ENCODE peak calls at places on chromosomes 12 and 14, in ten cellular contexts. One of them, this sample, is unnamed. For H3K4me1, the result is how much of the 10 kb centered on the place peaks cover.

GRCh38 chr12:103144278-103144677 is 186.8 kb downstream of the ASCL1 start:
- DNase-seq in aorta: no peak
- DNase-seq in esophagus muscularis mucosa: no peak
- DNase-seq in H9: no peak
- DNase-seq in ascending aorta: no peak
- DNase-seq in stomach: no peak
- DNase-seq in tibial nerve: no peak
- DNase-seq in mammary epithelial cell: no peak
- DNase-seq in transverse colon: no peak
- DNase-seq in cardiac muscle cell: no peak
- DNase-seq in this sample: no peak

GRCh38 chr12:120388711-120389431 is 19.9 kb upstream of the MSI1 start:
- DNase-seq in aorta: no peak
- DNase-seq in cardiac muscle cell: peak
- DNase-seq in stomach: no peak
- DNase-seq in esophagus muscularis mucosa: no peak
- DNase-seq in transverse colon: no peak
- DNase-seq in ascending aorta: no peak
- DNase-seq in H9: peak
- DNase-seq in tibial nerve: no peak
- DNase-seq in mammary epithelial cell: no peak
- DNase-seq in this sample: no peak

GRCh38 chr14:65167072-65167645 is 64.8 kb upstream of the MAX start:
- DNase-seq in transverse colon: no peak
- DNase-seq in aorta: no peak
- DNase-seq in tibial nerve: no peak
- DNase-seq in mammary epithelial cell: no peak
- DNase-seq in H9: no peak
- DNase-seq in cardiac muscle cell: no peak
- DNase-seq in stomach: no peak
- DNase-seq in ascending aorta: peak
- DNase-seq in esophagus muscularis mucosa: no peak
- DNase-seq in this sample: no peak

GRCh38 chr12:121992059-121992879 is 29.4 kb upstream of the BCL7A start:
- DNase-seq in ascending aorta: no peak
- DNase-seq in mammary epithelial cell: peak
- DNase-seq in esophagus muscularis mucosa: no peak
- DNase-seq in transverse colon: no peak
- DNase-seq in tibial nerve: no peak
- DNase-seq in cardiac muscle cell: peak
- DNase-seq in aorta: no peak
- DNase-seq in stomach: no peak
- DNase-seq in H9: no peak
- DNase-seq in this sample: peak

GRCh38 chr14:75306917-75307699 is 28.5 kb downstream of the FOS start:
- DNase-seq in esophagus muscularis mucosa: no peak
- DNase-seq in mammary epithelial cell: peak
- DNase-seq in aorta: no peak
- DNase-seq in stomach: no peak
- DNase-seq in cardiac muscle cell: peak
- DNase-seq in transverse colon: no peak
- DNase-seq in tibial nerve: no peak
- DNase-seq in H9: no peak
- DNase-seq in ascending aorta: peak
- DNase-seq in this sample: peak

GRCh38 chr12:56061982-56062381 is 18.0 kb upstream of the ERBB3 start:
- DNase-seq in tibial nerve: no peak
- DNase-seq in stomach: no peak
- DNase-seq in mammary epithelial cell: peak
- DNase-seq in transverse colon: no peak
- DNase-seq in ascending aorta: no peak
- DNase-seq in H9: no peak
- DNase-seq in esophagus muscularis mucosa: no peak
- DNase-seq in cardiac muscle cell: no peak
- DNase-seq in aorta: no peak
- DNase-seq in this sample: no peak

GRCh38 chr14:101251812-101252442 is 309.4 kb upstream of the DIO3 start:
- DNase-seq in transverse colon: no peak
- DNase-seq in aorta: no peak
- DNase-seq in mammary epithelial cell: no peak
- DNase-seq in stomach: no peak
- DNase-seq in ascending aorta: no peak
- DNase-seq in esophagus muscularis mucosa: peak
- DNase-seq in tibial nerve: no peak
- DNase-seq in H9: no peak
- DNase-seq in cardiac muscle cell: no peak
- DNase-seq in this sample: no peak

GRCh38 chr12:62530596-62530995 is 64.0 kb downstream of the MON2 start:
- DNase-seq in esophagus muscularis mucosa: no peak
- DNase-seq in aorta: no peak
- DNase-seq in tibial nerve: no peak
- DNase-seq in ascending aorta: no peak
- DNase-seq in transverse colon: no peak
- DNase-seq in H9: no peak
- DNase-seq in cardiac muscle cell: no peak
- DNase-seq in stomach: no peak
- DNase-seq in mammary epithelial cell: no peak
- DNase-seq in this sample: no peak

DNA sequence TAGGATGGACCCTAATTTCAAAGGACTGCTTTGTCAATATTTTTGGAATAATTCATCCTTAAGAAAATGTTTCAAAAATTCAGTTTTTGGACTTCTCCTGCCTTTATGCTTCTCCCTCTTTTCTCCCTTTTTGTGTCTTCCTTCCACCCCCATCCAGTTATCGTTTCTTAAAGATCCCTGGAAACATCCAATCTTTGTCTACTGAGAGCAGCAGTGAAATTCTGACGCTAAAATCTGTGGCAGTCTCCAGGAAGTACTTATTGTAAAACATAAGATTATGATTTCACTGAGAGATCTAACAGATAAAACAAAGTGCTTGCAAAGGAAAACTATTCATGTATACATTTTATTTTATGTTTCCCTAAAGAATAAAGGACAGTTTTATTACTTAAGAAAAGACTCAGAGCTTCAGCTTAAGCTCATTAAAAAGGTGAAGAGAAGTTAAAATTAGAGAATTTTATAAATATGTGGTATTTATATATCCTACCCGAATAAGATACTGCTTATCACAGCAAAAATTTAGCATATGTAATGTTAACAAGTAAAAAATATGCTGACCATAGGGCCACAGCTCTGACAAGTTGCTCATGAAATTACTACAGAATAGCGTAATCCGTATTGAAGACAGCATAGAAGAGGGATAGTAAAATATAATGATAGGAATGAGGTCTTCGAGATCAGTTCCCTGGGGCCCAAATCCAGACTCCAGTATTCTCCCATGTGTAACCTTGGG is 6.9 kb downstream of the FRMD6 start:
- DNase-seq in H9: no peak
- DNase-seq in ascending aorta: no peak
- DNase-seq in esophagus muscularis mucosa: no peak
- DNase-seq in stomach: no peak
- DNase-seq in aorta: no peak
- DNase-seq in transverse colon: no peak
- DNase-seq in mammary epithelial cell: no peak
- DNase-seq in tibial nerve: no peak
- DNase-seq in cardiac muscle cell: no peak
- DNase-seq in this sample: no peak
- H3K27ac ChIP-seq in H9: no peak
- H3K27ac ChIP-seq in ascending aorta: no peak
- H3K27ac ChIP-seq in esophagus muscularis mucosa: no peak
- H3K27ac ChIP-seq in stomach: no peak
- H3K27ac ChIP-seq in aorta: no peak
- H3K27ac ChIP-seq in transverse colon: no peak
- H3K27ac ChIP-seq in mammary epithelial cell: peak
- H3K27ac ChIP-seq in tibial nerve: peak
- H3K27ac ChIP-seq in cardiac muscle cell: no peak
- H3K27ac ChIP-seq in this sample: no peak

DNA sequence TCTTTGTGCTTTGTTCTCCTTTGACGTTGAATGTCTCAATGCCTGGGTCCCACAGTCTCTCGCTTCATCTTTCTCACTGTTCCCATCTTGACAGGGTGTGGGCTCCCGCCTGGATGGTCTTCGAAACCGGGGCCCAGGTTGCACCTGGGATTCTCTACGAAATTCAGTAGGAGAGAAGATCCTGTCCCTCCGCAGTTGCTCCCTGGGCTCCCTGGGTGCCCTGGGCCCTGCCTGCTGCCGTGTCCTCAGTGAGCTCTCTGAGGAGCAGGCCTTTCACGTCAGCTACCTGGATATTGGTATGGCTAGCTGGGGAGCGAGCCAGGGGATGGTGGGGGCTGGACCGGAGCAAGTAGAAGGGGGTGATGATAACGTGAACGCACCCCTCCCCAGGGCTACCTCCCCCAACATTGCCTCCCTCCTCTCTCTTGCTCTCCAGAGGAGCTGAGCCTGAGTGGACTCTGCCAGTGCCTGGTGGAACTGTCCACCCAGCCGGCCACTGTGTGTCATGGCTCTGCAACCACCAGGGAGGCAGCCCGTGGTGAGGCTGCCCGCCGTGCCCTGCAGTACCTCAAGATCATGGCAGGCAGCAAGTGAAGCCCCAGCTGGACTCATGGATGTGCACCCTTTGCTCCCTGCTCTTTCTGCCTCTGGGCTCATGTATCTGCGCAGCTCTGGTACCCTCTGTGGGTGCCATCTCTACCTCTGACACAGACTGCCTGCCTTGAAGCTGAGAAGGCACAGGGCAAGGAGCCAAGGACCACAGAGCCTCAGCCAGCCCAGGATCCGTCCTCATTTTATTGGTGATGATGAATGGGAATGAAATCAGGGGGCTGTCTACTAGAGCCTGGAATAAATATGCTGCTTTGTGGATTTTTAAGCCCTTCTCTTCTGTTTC is 1.5 kb downstream of the NPFF start:
- DNase-seq in esophagus muscularis mucosa: no peak
- DNase-seq in cardiac muscle cell: no peak
- DNase-seq in mammary epithelial cell: no peak
- DNase-seq in H9: no peak
- DNase-seq in transverse colon: no peak
- DNase-seq in tibial nerve: no peak
- DNase-seq in ascending aorta: peak
- DNase-seq in stomach: no peak
- DNase-seq in aorta: peak
- DNase-seq in this sample: no peak
- H3K4me1 ChIP-seq in esophagus muscularis mucosa: under half
- H3K4me1 ChIP-seq in cardiac muscle cell: under half
- H3K4me1 ChIP-seq in mammary epithelial cell: under half
- H3K4me1 ChIP-seq in H9: under half
- H3K4me1 ChIP-seq in transverse colon: under half
- H3K4me1 ChIP-seq in tibial nerve: under half
- H3K4me1 ChIP-seq in ascending aorta: under half
- H3K4me1 ChIP-seq in stomach: under half
- H3K4me1 ChIP-seq in aorta: under half
- H3K4me1 ChIP-seq in this sample: under half

GRCh38 chr12:11662369-11662768 is 12.9 kb downstream of the ETV6 start:
- DNase-seq in mammary epithelial cell: no peak
- DNase-seq in aorta: no peak
- DNase-seq in transverse colon: no peak
- DNase-seq in H9: no peak
- DNase-seq in stomach: no peak
- DNase-seq in esophagus muscularis mucosa: no peak
- DNase-seq in tibial nerve: no peak
- DNase-seq in cardiac muscle cell: no peak
- DNase-seq in ascending aorta: no peak
- DNase-seq in this sample: no peak

GRCh38 chr12:11664101-11664500 is 14.6 kb downstream of the ETV6 start:
- DNase-seq in esophagus muscularis mucosa: no peak
- DNase-seq in tibial nerve: no peak
- DNase-seq in transverse colon: no peak
- DNase-seq in mammary epithelial cell: no peak
- DNase-seq in aorta: no peak
- DNase-seq in stomach: no peak
- DNase-seq in cardiac muscle cell: no peak
- DNase-seq in ascending aorta: no peak
- DNase-seq in H9: no peak
- DNase-seq in this sample: no peak

GRCh38 chr12:11663128-11663527 is 13.7 kb downstream of the ETV6 start:
- DNase-seq in mammary epithelial cell: no peak
- DNase-seq in transverse colon: no peak
- DNase-seq in cardiac muscle cell: peak
- DNase-seq in tibial nerve: no peak
- DNase-seq in esophagus muscularis mucosa: no peak
- DNase-seq in aorta: no peak
- DNase-seq in stomach: no peak
- DNase-seq in ascending aorta: no peak
- DNase-seq in H9: no peak
- DNase-seq in this sample: no peak

GRCh38 chr12:11660624-11661023 is 11.2 kb downstream of the ETV6 start:
- DNase-seq in cardiac muscle cell: no peak
- DNase-seq in H9: no peak
- DNase-seq in mammary epithelial cell: no peak
- DNase-seq in esophagus muscularis mucosa: no peak
- DNase-seq in tibial nerve: no peak
- DNase-seq in stomach: no peak
- DNase-seq in transverse colon: no peak
- DNase-seq in ascending aorta: no peak
- DNase-seq in aorta: no peak
- DNase-seq in this sample: no peak

DNA sequence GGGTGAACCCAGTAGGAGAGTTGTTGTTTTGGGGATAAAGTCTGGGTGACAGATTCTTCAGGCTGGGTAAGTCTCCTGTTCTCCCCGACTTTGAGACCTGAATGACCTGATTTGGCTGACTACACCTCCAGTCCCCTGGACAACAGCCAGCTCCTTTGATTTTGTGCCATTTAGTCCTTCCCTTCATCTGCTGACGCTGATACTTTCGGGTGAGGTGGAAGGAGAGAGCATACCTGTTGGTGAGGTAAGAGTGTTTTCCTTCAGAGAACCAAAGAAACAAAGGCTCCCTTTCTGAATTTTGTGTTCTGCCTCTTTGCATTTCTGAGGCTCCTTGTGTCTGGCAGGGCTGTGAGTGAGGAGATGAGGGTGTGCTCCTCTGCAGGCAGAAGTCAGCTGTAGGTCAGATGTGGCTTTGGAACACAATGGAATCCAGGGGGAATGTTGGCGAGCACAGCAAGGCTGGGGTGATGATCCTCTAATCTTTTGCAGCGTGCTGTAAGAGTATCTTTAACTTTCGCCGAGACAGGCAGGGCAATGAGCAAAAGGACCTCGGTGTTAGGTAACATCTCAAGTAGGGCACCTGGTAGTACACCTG is 12.1 kb downstream of the ETV6 start:
- DNase-seq in stomach: peak
- DNase-seq in cardiac muscle cell: no peak
- DNase-seq in aorta: no peak
- DNase-seq in tibial nerve: no peak
- DNase-seq in mammary epithelial cell: peak
- DNase-seq in ascending aorta: no peak
- DNase-seq in transverse colon: no peak
- DNase-seq in esophagus muscularis mucosa: no peak
- DNase-seq in H9: no peak
- DNase-seq in this sample: no peak
- H3K27ac ChIP-seq in stomach: no peak
- H3K27ac ChIP-seq in cardiac muscle cell: no peak
- H3K27ac ChIP-seq in aorta: peak
- H3K27ac ChIP-seq in tibial nerve: no peak
- H3K27ac ChIP-seq in mammary epithelial cell: no peak
- H3K27ac ChIP-seq in ascending aorta: peak
- H3K27ac ChIP-seq in transverse colon: no peak
- H3K27ac ChIP-seq in esophagus muscularis mucosa: peak
- H3K27ac ChIP-seq in H9: no peak
- H3K27ac ChIP-seq in this sample: no peak

DNA sequence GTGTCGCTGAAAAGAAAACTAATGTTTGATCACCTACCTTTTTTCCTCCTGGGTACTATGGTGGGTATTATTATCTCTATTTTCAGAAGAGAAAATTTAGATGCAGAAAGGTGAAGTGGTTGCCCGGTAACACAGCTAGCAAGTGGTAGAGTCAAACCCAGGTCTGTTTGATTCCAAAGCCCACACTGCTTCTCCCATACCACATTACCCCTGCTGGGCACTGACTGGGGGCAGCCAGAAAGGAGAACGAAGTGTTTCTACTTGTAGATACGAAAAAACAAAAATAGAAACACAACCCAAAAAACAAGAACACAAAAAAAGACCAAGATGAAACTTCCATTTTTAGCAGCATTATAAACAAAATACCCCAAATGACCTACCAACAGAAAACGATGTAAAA is 142.2 kb downstream of the SLC41A2 start:
- DNase-seq in transverse colon: no peak
- DNase-seq in tibial nerve: no peak
- DNase-seq in H9: no peak
- DNase-seq in esophagus muscularis mucosa: no peak
- DNase-seq in aorta: no peak
- DNase-seq in ascending aorta: no peak
- DNase-seq in stomach: no peak
- DNase-seq in mammary epithelial cell: no peak
- DNase-seq in cardiac muscle cell: no peak
- DNase-seq in this sample: no peak
- H3K4me1 ChIP-seq in transverse colon: under half
- H3K4me1 ChIP-seq in tibial nerve: under half
- H3K4me1 ChIP-seq in H9: under half
- H3K4me1 ChIP-seq in esophagus muscularis mucosa: under half
- H3K4me1 ChIP-seq in aorta: under half
- H3K4me1 ChIP-seq in ascending aorta: under half
- H3K4me1 ChIP-seq in stomach: under half
- H3K4me1 ChIP-seq in mammary epithelial cell: under half
- H3K4me1 ChIP-seq in cardiac muscle cell: under half
- H3K4me1 ChIP-seq in this sample: under half